ENCODE peak calls at places on chromosomes 7 and 10, in eight cellular contexts. H is anterior cingulate cortex; S is activated T-cell treated with anti-CD3 and anti-CD28 coated beads, Interleukin-2, amount 50 U/mL, for 4 hours; Z is OCI-M1; I is COR-L47; E is GM12865; B is K562; D is HTR-8/SVneo. J is an unnamed sample.

GRCh38 chr10:14425031-14425430 is 94.3 kb upstream of the FRMD4A start:
- DNase-seq in B (no peak), S (no peak), D (no peak), I (no peak), Z (no peak), H (no peak), E (no peak), J (no peak)

GRCh38 chr10:17005621-17006566 is 123.7 kb downstream of the CUBN start:
- DNase-seq in D (no peak), S (no peak), B (no peak), I (no peak), H (no peak), Z (no peak), E (no peak), J (no peak)

GRCh38 chr10:100697070-100697469 is 48.3 kb upstream of the PAX2 start:
- DNase-seq in I (no peak), S (no peak), B (no peak), E (peak), D (peak), Z (no peak), H (no peak), J (no peak)

GRCh38 chr7:107035446-107035845 is 9.1 kb upstream of the PRKAR2B start:
- DNase-seq in Z (peak), I (no peak), D (peak), B (peak), E (no peak), S (no peak), H (no peak), J (no peak)

GRCh38 chr7:20359397-20359963 is 28.8 kb downstream of the ITGB8 start:
- DNase-seq in D (no peak), I (no peak), S (no peak), B (no peak), E (no peak), H (no peak), Z (no peak), J (no peak)

GRCh38 chr7:155993420-155994252 is 181.4 kb upstream of the SHH start:
- DNase-seq in S (no peak), Z (no peak), B (no peak), E (no peak), D (no peak), I (no peak), H (no peak), J (no peak)

GRCh38 chr7:86720306-86720705 is 76.6 kb downstream of the GRM3 start:
- DNase-seq in B (no peak), I (no peak), H (no peak), S (no peak), D (no peak), Z (peak), E (no peak), J (no peak)

GRCh38 chr10:110265573-110266193 is 39.0 kb downstream of the SMNDC1 start:
- DNase-seq in B (no peak), S (no peak), H (no peak), I (no peak), D (no peak), Z (no peak), E (no peak), J (no peak)

GRCh38 chr7:107147464-107148214 is 21.2 kb upstream of the HBP1 start:
- DNase-seq in D (peak), Z (peak), B (peak), E (peak), I (no peak), H (no peak), S (no peak), J (no peak)

GRCh38 chr7:76356823-76357222 is 2.0 kb downstream of the YWHAG start:
- DNase-seq in Z (peak), H (no peak), E (no peak), I (peak), B (no peak), D (no peak), S (no peak), J (no peak)